ENCODE peak calls at places on chromosomes 5 and 9, in seven cellular contexts. One of them, this sample, is unnamed.

GRCh38 chr5:107425541-107426031 is 245.2 kb downstream of the EFNA5 start:
- DNase-seq in AG10803: peak; percentile 75
- DNase-seq in fibroblast of pulmonary artery: peak; percentile 82
- DNase-seq in upper lobe of left lung: no peak
- DNase-seq in MCF 10A: peak; percentile 82
- DNase-seq in A673: peak; percentile 74
- DNase-seq in cardiac fibroblast: peak; percentile 91
- DNase-seq in this sample: peak; percentile 81

GRCh38 chr5:116343961-116344360 is 230.7 kb downstream of the SEMA6A start:
- DNase-seq in cardiac fibroblast: no peak
- DNase-seq in AG10803: no peak
- DNase-seq in upper lobe of left lung: no peak
- DNase-seq in MCF 10A: no peak
- DNase-seq in fibroblast of pulmonary artery: peak; percentile 14
- DNase-seq in A673: peak; percentile 41
- DNase-seq in this sample: no peak

GRCh38 chr5:82422751-82423181 is 144.6 kb upstream of the RPS23 start:
- DNase-seq in upper lobe of left lung: no peak
- DNase-seq in AG10803: peak; percentile 78
- DNase-seq in cardiac fibroblast: peak; percentile 86
- DNase-seq in MCF 10A: peak; percentile 81
- DNase-seq in fibroblast of pulmonary artery: peak; percentile 58
- DNase-seq in A673: no peak
- DNase-seq in this sample: no peak

GRCh38 chr5:113293068-113293571 is 141.7 kb downstream of the TSSK1B start:
- DNase-seq in A673: no peak
- DNase-seq in fibroblast of pulmonary artery: peak; percentile 30
- DNase-seq in AG10803: no peak
- DNase-seq in cardiac fibroblast: peak; percentile 32
- DNase-seq in MCF 10A: no peak
- DNase-seq in upper lobe of left lung: no peak
- DNase-seq in this sample: no peak

GRCh38 chr9:68740561-68740960 is 35.5 kb downstream of the PIP5K1B start:
- DNase-seq in fibroblast of pulmonary artery: no peak
- DNase-seq in MCF 10A: no peak
- DNase-seq in upper lobe of left lung: no peak
- DNase-seq in A673: no peak
- DNase-seq in cardiac fibroblast: no peak
- DNase-seq in AG10803: no peak
- DNase-seq in this sample: no peak

GRCh38 chr5:19902316-19902934 is 85.6 kb downstream of the CDH18 start:
- DNase-seq in fibroblast of pulmonary artery: peak; percentile 46
- DNase-seq in A673: no peak
- DNase-seq in AG10803: no peak
- DNase-seq in cardiac fibroblast: peak; percentile 20
- DNase-seq in upper lobe of left lung: no peak
- DNase-seq in MCF 10A: peak; percentile 66
- DNase-seq in this sample: no peak

GRCh38 chr9:126842977-126843799 is 17.3 kb upstream of the ZBTB34 start:
- DNase-seq in fibroblast of pulmonary artery: no peak
- DNase-seq in AG10803: no peak
- DNase-seq in A673: no peak
- DNase-seq in MCF 10A: no peak
- DNase-seq in cardiac fibroblast: no peak
- DNase-seq in upper lobe of left lung: no peak
- DNase-seq in this sample: no peak

GRCh38 chr9:134025606-134026541 is 593 bp downstream of the BRD3OS start:
- DNase-seq in A673: peak; percentile 68
- DNase-seq in cardiac fibroblast: peak; percentile 44
- DNase-seq in upper lobe of left lung: no peak
- DNase-seq in fibroblast of pulmonary artery: peak; percentile 33
- DNase-seq in AG10803: peak; percentile 40
- DNase-seq in MCF 10A: no peak
- DNase-seq in this sample: no peak

GRCh38 chr5:55895276-55895675 is 44.1 kb downstream of the IL31RA start:
- DNase-seq in fibroblast of pulmonary artery: peak; percentile 11
- DNase-seq in AG10803: no peak
- DNase-seq in MCF 10A: no peak
- DNase-seq in cardiac fibroblast: peak; percentile 46
- DNase-seq in A673: no peak
- DNase-seq in upper lobe of left lung: no peak
- DNase-seq in this sample: no peak

GRCh38 chr9:135555203-135555602 is 6.4 kb upstream of the PAEP start:
- DNase-seq in A673: no peak
- DNase-seq in AG10803: no peak
- DNase-seq in fibroblast of pulmonary artery: no peak
- DNase-seq in upper lobe of left lung: no peak
- DNase-seq in MCF 10A: no peak
- DNase-seq in cardiac fibroblast: no peak
- DNase-seq in this sample: no peak

GRCh38 chr9:6024035-6024554 is 8.7 kb upstream of the RANBP6 start:
- DNase-seq in upper lobe of left lung: no peak
- DNase-seq in AG10803: no peak
- DNase-seq in MCF 10A: peak; percentile 26
- DNase-seq in fibroblast of pulmonary artery: no peak
- DNase-seq in cardiac fibroblast: peak; percentile 9
- DNase-seq in A673: peak; percentile 16
- DNase-seq in this sample: no peak

GRCh38 chr5:91301459-91301858 is 81.7 kb downstream of the ARRDC3 start:
- DNase-seq in A673: no peak
- DNase-seq in fibroblast of pulmonary artery: peak; percentile 89
- DNase-seq in cardiac fibroblast: peak; percentile 88
- DNase-seq in upper lobe of left lung: no peak
- DNase-seq in MCF 10A: peak; percentile 74
- DNase-seq in AG10803: peak; percentile 91
- DNase-seq in this sample: no peak

GRCh38 chr9:130451509-130452388 is 7.0 kb downstream of the ASS1 start:
- DNase-seq in MCF 10A: peak; percentile 96
- DNase-seq in cardiac fibroblast: peak; percentile 95
- DNase-seq in fibroblast of pulmonary artery: peak; percentile 98
- DNase-seq in upper lobe of left lung: peak; percentile 85
- DNase-seq in AG10803: peak; percentile 95
- DNase-seq in A673: peak; percentile 93
- DNase-seq in this sample: peak; percentile 85

GRCh38 chr9:134629061-134629585 is 12.5 kb upstream of the COL5A1 start:
- DNase-seq in MCF 10A: no peak
- DNase-seq in A673: no peak
- DNase-seq in fibroblast of pulmonary artery: no peak
- DNase-seq in upper lobe of left lung: peak; percentile 67
- DNase-seq in AG10803: no peak
- DNase-seq in cardiac fibroblast: no peak
- DNase-seq in this sample: no peak

GRCh38 chr5:111859533-111860270 is 102.7 kb upstream of the NREP start:
- DNase-seq in upper lobe of left lung: no peak
- DNase-seq in cardiac fibroblast: peak; percentile 96
- DNase-seq in fibroblast of pulmonary artery: peak; percentile 98
- DNase-seq in MCF 10A: peak; percentile 95
- DNase-seq in A673: peak; percentile 9
- DNase-seq in AG10803: peak; percentile 91
- DNase-seq in this sample: peak; percentile 5

GRCh38 chr5:172219296-172219695 is 25.3 kb downstream of the EFCAB9 start:
- DNase-seq in cardiac fibroblast: no peak
- DNase-seq in fibroblast of pulmonary artery: no peak
- DNase-seq in AG10803: no peak
- DNase-seq in upper lobe of left lung: no peak
- DNase-seq in A673: no peak
- DNase-seq in MCF 10A: no peak
- DNase-seq in this sample: no peak

GRCh38 chr5:172439785-172440480 is 14.4 kb downstream of the SH3PXD2B start:
- DNase-seq in AG10803: peak; percentile 62
- DNase-seq in fibroblast of pulmonary artery: no peak
- DNase-seq in cardiac fibroblast: no peak
- DNase-seq in A673: no peak
- DNase-seq in upper lobe of left lung: peak; percentile 65
- DNase-seq in MCF 10A: no peak
- DNase-seq in this sample: no peak

GRCh38 chr9:137657606-137658005 is 38.8 kb downstream of the EHMT1 start:
- DNase-seq in upper lobe of left lung: no peak
- DNase-seq in fibroblast of pulmonary artery: no peak
- DNase-seq in A673: no peak
- DNase-seq in cardiac fibroblast: no peak
- DNase-seq in MCF 10A: no peak
- DNase-seq in AG10803: no peak
- DNase-seq in this sample: no peak

GRCh38 chr9:89614319-89614892 is 9.6 kb downstream of the GADD45G start:
- DNase-seq in A673: no peak
- DNase-seq in AG10803: no peak
- DNase-seq in fibroblast of pulmonary artery: no peak
- DNase-seq in upper lobe of left lung: no peak
- DNase-seq in MCF 10A: peak; percentile 24
- DNase-seq in cardiac fibroblast: no peak
- DNase-seq in this sample: no peak

GRCh38 chr9:89477395-89477794 is 20.5 kb downstream of the SEMA4D start:
- DNase-seq in cardiac fibroblast: no peak
- DNase-seq in AG10803: no peak
- DNase-seq in MCF 10A: no peak
- DNase-seq in fibroblast of pulmonary artery: no peak
- DNase-seq in upper lobe of left lung: no peak
- DNase-seq in A673: no peak
- DNase-seq in this sample: no peak

GRCh38 chr5:72633649-72634048 is 126.4 kb upstream of the ZNF366 start:
- DNase-seq in cardiac fibroblast: peak; percentile 38
- DNase-seq in fibroblast of pulmonary artery: peak; percentile 75
- DNase-seq in AG10803: peak; percentile 90
- DNase-seq in MCF 10A: no peak
- DNase-seq in upper lobe of left lung: no peak
- DNase-seq in A673: peak; percentile 18
- DNase-seq in this sample: no peak

DNA sequence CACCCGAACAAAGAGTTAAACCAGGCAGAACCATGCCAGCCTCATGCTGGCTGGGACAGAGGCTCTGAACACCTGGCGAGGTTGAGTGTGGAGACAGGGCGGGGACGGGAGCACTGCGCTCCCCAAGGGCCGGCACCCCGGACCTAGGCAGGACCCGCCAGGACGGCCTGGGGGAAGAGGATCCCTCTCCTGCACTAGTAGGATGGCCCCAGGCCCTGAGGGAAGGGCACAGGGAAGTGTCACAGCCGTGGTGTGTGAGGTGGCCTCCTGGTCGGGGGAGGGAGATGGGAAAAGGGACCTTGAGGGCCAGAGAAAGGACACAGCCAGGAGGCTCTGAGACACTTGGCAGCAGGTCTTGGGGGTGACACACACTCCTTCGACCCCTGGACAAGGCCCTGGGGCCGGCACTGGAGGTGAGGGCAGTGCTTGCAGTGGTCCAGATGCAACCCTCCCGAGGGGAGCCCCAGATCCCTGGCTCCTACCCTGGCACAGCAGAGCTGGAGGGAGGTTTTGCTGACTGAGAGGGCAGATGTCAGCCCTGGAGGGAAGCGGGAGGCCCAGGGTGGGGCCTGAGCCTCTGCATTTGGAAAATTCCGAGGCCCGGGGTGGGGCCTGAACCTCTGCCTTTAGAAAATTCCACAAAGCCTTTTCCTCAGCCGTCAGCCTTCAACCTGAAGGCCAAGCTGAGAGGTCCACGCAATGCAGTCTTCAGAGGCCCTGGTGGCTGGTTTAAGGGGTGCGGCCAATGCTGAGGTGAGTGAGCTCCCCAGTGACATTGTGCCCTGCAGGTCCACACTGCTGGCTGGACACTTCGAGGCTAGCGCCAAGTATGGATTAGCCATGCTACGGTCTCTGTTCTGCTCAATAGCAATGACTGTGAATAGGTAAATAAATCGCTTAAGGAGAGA is 24.8 kb upstream of the TERT start:
- DNase-seq in MCF 10A: no peak
- DNase-seq in cardiac fibroblast: no peak
- DNase-seq in A673: no peak
- DNase-seq in fibroblast of pulmonary artery: no peak
- DNase-seq in upper lobe of left lung: peak; percentile 68
- DNase-seq in AG10803: no peak
- DNase-seq in this sample: no peak
- TF ChIP-seq CTCF in MCF 10A: no peak
- TF ChIP-seq CTCF in cardiac fibroblast: no peak
- TF ChIP-seq CTCF in A673: no peak
- TF ChIP-seq CTCF in fibroblast of pulmonary artery: no peak
- TF ChIP-seq CTCF in upper lobe of left lung: no peak
- TF ChIP-seq CTCF in AG10803: no peak
- TF ChIP-seq CTCF in this sample: no peak

DNA sequence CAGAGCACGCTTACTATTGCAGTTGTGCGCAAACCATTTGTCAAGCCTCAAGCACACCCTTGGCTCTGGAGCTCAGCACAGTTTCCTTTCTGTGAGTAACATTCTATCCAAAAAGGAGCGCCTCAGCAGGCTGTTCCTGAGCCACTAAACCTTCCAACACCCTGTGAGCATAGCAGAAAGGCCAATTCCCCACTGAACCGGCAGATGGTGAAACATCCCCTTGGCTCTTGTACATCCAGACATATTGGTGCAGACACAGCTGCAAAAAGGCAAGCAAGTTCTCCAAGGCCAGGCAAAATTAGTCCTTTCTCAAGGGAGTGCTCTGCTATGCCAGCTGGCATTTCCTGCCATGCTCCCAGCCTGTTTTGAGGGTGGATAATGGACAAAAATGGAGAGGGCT is 44.1 kb upstream of the CEMIP2 start:
- DNase-seq in fibroblast of pulmonary artery: peak; percentile 42
- DNase-seq in MCF 10A: no peak
- DNase-seq in AG10803: peak; percentile 76
- DNase-seq in cardiac fibroblast: peak; percentile 61
- DNase-seq in A673: peak; percentile 11
- DNase-seq in upper lobe of left lung: no peak
- DNase-seq in this sample: no peak
- TF ChIP-seq CTCF in fibroblast of pulmonary artery: peak; percentile 31
- TF ChIP-seq CTCF in MCF 10A: no peak
- TF ChIP-seq CTCF in AG10803: peak; percentile 60
- TF ChIP-seq CTCF in cardiac fibroblast: peak; percentile 33
- TF ChIP-seq CTCF in A673: no peak
- TF ChIP-seq CTCF in upper lobe of left lung: no peak
- TF ChIP-seq CTCF in this sample: no peak

GRCh38 chr9:12819436-12820185 is 44.8 kb downstream of the LURAP1L start:
- DNase-seq in MCF 10A: peak; percentile 43
- DNase-seq in cardiac fibroblast: peak; percentile 31
- DNase-seq in upper lobe of left lung: no peak
- DNase-seq in A673: peak; percentile 50
- DNase-seq in AG10803: peak; percentile 52
- DNase-seq in fibroblast of pulmonary artery: no peak
- DNase-seq in this sample: no peak
- TF ChIP-seq CTCF in MCF 10A: peak; percentile 32
- TF ChIP-seq CTCF in cardiac fibroblast: peak; percentile 50
- TF ChIP-seq CTCF in upper lobe of left lung: peak; percentile 22
- TF ChIP-seq CTCF in A673: peak; percentile 66
- TF ChIP-seq CTCF in AG10803: peak; percentile 40
- TF ChIP-seq CTCF in fibroblast of pulmonary artery: peak; percentile 32
- TF ChIP-seq CTCF in this sample: peak; percentile 36

DNA sequence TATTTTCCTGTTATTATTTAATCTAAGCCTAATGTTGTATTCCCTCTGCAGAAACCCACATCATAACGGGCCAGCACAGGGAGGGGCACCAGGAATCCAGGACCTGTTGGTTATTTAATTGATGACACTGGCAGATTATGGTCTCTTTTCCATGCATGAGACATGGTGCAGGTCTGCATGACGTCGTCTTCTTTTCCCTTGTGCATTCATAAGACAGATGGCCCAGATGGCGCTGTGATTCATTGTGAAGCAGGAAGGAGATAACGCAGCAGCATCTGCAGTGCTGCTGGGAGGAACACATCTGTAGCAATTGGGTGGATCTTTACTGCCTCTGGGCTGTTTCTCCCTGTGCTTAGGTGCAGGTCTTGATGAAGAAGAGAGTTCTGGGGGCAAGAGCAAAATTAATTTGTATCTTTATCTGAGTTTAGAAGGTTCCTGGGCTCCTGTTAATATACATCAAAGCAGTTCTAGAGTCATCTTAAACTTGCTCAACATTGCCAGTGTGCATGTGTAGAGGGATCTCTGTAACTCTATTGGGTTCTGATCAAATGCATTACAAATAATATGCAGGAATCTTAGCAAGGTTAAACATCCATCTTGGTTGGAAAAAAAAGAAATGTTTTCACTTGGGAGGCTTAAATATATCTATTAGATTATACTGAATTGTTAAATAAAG is 176.1 kb downstream of the PCSK1 start:
- DNase-seq in cardiac fibroblast: peak; percentile 93
- DNase-seq in fibroblast of pulmonary artery: peak; percentile 83
- DNase-seq in AG10803: peak; percentile 86
- DNase-seq in upper lobe of left lung: no peak
- DNase-seq in MCF 10A: peak; percentile 76
- DNase-seq in A673: peak; percentile 84
- DNase-seq in this sample: no peak
- TF ChIP-seq CTCF in cardiac fibroblast: no peak
- TF ChIP-seq CTCF in fibroblast of pulmonary artery: no peak
- TF ChIP-seq CTCF in AG10803: peak; percentile 28
- TF ChIP-seq CTCF in upper lobe of left lung: no peak
- TF ChIP-seq CTCF in MCF 10A: no peak
- TF ChIP-seq CTCF in A673: peak; percentile 54
- TF ChIP-seq CTCF in this sample: no peak

This sample was measured in kidney epithelial cell.